ENCODE peak calls at places on chromosome X, in six cellular contexts. One of them, this sample, is unnamed.

GRCh38 chrX:102976290-102976689 is 39.2 kb downstream of the RAB40AL start:
- DNase-seq in Ammon's horn: no peak
- DNase-seq in epithelial cell of proximal tubule: no peak
- DNase-seq in kidney tubule cell: no peak
- DNase-seq in activated naive CD8-positive, alpha-beta T cell treated with anti-CD3 and anti-CD28 coated beads, Interleukin-2, amount 50 U/mL, for 24 hours: no peak
- DNase-seq in NCI-H2029: no peak
- DNase-seq in this sample: no peak

GRCh38 chrX:23765868-23766267 is 17.1 kb upstream of the SAT1 start:
- DNase-seq in Ammon's horn: no peak
- DNase-seq in epithelial cell of proximal tubule: no peak
- DNase-seq in kidney tubule cell: no peak
- DNase-seq in activated naive CD8-positive, alpha-beta T cell treated with anti-CD3 and anti-CD28 coated beads, Interleukin-2, amount 50 U/mL, for 24 hours: no peak
- DNase-seq in NCI-H2029: no peak
- DNase-seq in this sample: no peak

GRCh38 chrX:78024349-78025108 is 55.1 kb upstream of the PGAM4 start:
- DNase-seq in Ammon's horn: no peak
- DNase-seq in epithelial cell of proximal tubule: no peak
- DNase-seq in kidney tubule cell: peak
- DNase-seq in activated naive CD8-positive, alpha-beta T cell treated with anti-CD3 and anti-CD28 coated beads, Interleukin-2, amount 50 U/mL, for 24 hours: no peak
- DNase-seq in NCI-H2029: peak
- DNase-seq in this sample: no peak

GRCh38 chrX:129316461-129316860 is 206.8 kb downstream of the SMARCA1 start:
- DNase-seq in Ammon's horn: no peak
- DNase-seq in epithelial cell of proximal tubule: no peak
- DNase-seq in kidney tubule cell: no peak
- DNase-seq in activated naive CD8-positive, alpha-beta T cell treated with anti-CD3 and anti-CD28 coated beads, Interleukin-2, amount 50 U/mL, for 24 hours: no peak
- DNase-seq in NCI-H2029: no peak
- DNase-seq in this sample: no peak

GRCh38 chrX:131067216-131067615 is 9.1 kb downstream of the ARHGAP36 start:
- DNase-seq in Ammon's horn: no peak
- DNase-seq in epithelial cell of proximal tubule: no peak
- DNase-seq in kidney tubule cell: no peak
- DNase-seq in activated naive CD8-positive, alpha-beta T cell treated with anti-CD3 and anti-CD28 coated beads, Interleukin-2, amount 50 U/mL, for 24 hours: no peak
- DNase-seq in NCI-H2029: no peak
- DNase-seq in this sample: no peak

GRCh38 chrX:116961872-116962582 is 499.3 kb upstream of the CT83 start:
- DNase-seq in Ammon's horn: no peak
- DNase-seq in epithelial cell of proximal tubule: no peak
- DNase-seq in kidney tubule cell: peak
- DNase-seq in activated naive CD8-positive, alpha-beta T cell treated with anti-CD3 and anti-CD28 coated beads, Interleukin-2, amount 50 U/mL, for 24 hours: no peak
- DNase-seq in NCI-H2029: no peak
- DNase-seq in this sample: no peak

GRCh38 chrX:40663880-40664630 is 16.7 kb upstream of the CXorf38 start:
- DNase-seq in Ammon's horn: peak
- DNase-seq in epithelial cell of proximal tubule: no peak
- DNase-seq in kidney tubule cell: no peak
- DNase-seq in activated naive CD8-positive, alpha-beta T cell treated with anti-CD3 and anti-CD28 coated beads, Interleukin-2, amount 50 U/mL, for 24 hours: no peak
- DNase-seq in NCI-H2029: no peak
- DNase-seq in this sample: no peak

GRCh38 chrX:74449322-74449936 is 28.1 kb downstream of the SLC16A2 start:
- DNase-seq in Ammon's horn: no peak
- DNase-seq in epithelial cell of proximal tubule: no peak
- DNase-seq in kidney tubule cell: peak
- DNase-seq in activated naive CD8-positive, alpha-beta T cell treated with anti-CD3 and anti-CD28 coated beads, Interleukin-2, amount 50 U/mL, for 24 hours: peak
- DNase-seq in NCI-H2029: no peak
- DNase-seq in this sample: no peak

GRCh38 chrX:70049406-70049805 is 332 bp downstream of the AWAT2 start:
- DNase-seq in Ammon's horn: no peak
- DNase-seq in epithelial cell of proximal tubule: no peak
- DNase-seq in kidney tubule cell: no peak
- DNase-seq in activated naive CD8-positive, alpha-beta T cell treated with anti-CD3 and anti-CD28 coated beads, Interleukin-2, amount 50 U/mL, for 24 hours: no peak
- DNase-seq in NCI-H2029: no peak
- DNase-seq in this sample: no peak

GRCh38 chrX:46180258-46180687 is 364.9 kb downstream of the ZNF674 start:
- DNase-seq in Ammon's horn: no peak
- DNase-seq in epithelial cell of proximal tubule: no peak
- DNase-seq in kidney tubule cell: peak
- DNase-seq in activated naive CD8-positive, alpha-beta T cell treated with anti-CD3 and anti-CD28 coated beads, Interleukin-2, amount 50 U/mL, for 24 hours: peak
- DNase-seq in NCI-H2029: no peak
- DNase-seq in this sample: no peak

GRCh38 chrX:18668468-18668867 is 3.4 kb downstream of the RS1 start:
- DNase-seq in Ammon's horn: no peak
- DNase-seq in epithelial cell of proximal tubule: no peak
- DNase-seq in kidney tubule cell: no peak
- DNase-seq in activated naive CD8-positive, alpha-beta T cell treated with anti-CD3 and anti-CD28 coated beads, Interleukin-2, amount 50 U/mL, for 24 hours: no peak
- DNase-seq in NCI-H2029: no peak
- DNase-seq in this sample: no peak

GRCh38 chrX:54492340-54492739 is 3.7 kb downstream of the FGD1 start:
- DNase-seq in Ammon's horn: no peak
- DNase-seq in epithelial cell of proximal tubule: no peak
- DNase-seq in kidney tubule cell: peak
- DNase-seq in activated naive CD8-positive, alpha-beta T cell treated with anti-CD3 and anti-CD28 coated beads, Interleukin-2, amount 50 U/mL, for 24 hours: no peak
- DNase-seq in NCI-H2029: no peak
- DNase-seq in this sample: peak

GRCh38 chrX:133607419-133608348 is 192.4 kb upstream of the GPC4 start:
- DNase-seq in Ammon's horn: no peak
- DNase-seq in epithelial cell of proximal tubule: no peak
- DNase-seq in kidney tubule cell: no peak
- DNase-seq in activated naive CD8-positive, alpha-beta T cell treated with anti-CD3 and anti-CD28 coated beads, Interleukin-2, amount 50 U/mL, for 24 hours: no peak
- DNase-seq in NCI-H2029: no peak
- DNase-seq in this sample: no peak

GRCh38 chrX:22141061-22141460 is 108.9 kb downstream of the PHEX start:
- DNase-seq in Ammon's horn: no peak
- DNase-seq in epithelial cell of proximal tubule: no peak
- DNase-seq in kidney tubule cell: no peak
- DNase-seq in activated naive CD8-positive, alpha-beta T cell treated with anti-CD3 and anti-CD28 coated beads, Interleukin-2, amount 50 U/mL, for 24 hours: no peak
- DNase-seq in NCI-H2029: no peak
- DNase-seq in this sample: no peak

GRCh38 chrX:118207831-118208453 is 91.3 kb upstream of the KLHL13 start:
- DNase-seq in Ammon's horn: no peak
- DNase-seq in epithelial cell of proximal tubule: no peak
- DNase-seq in kidney tubule cell: no peak
- DNase-seq in activated naive CD8-positive, alpha-beta T cell treated with anti-CD3 and anti-CD28 coated beads, Interleukin-2, amount 50 U/mL, for 24 hours: no peak
- DNase-seq in NCI-H2029: peak
- DNase-seq in this sample: no peak

GRCh38 chrX:2962346-2962745 is 33.2 kb upstream of the ARSD start:
- DNase-seq in Ammon's horn: no peak
- DNase-seq in epithelial cell of proximal tubule: no peak
- DNase-seq in kidney tubule cell: no peak
- DNase-seq in activated naive CD8-positive, alpha-beta T cell treated with anti-CD3 and anti-CD28 coated beads, Interleukin-2, amount 50 U/mL, for 24 hours: no peak
- DNase-seq in NCI-H2029: no peak
- DNase-seq in this sample: no peak

GRCh38 chrX:101078716-101079115 is at the start of gene TMEM35A:
- DNase-seq in Ammon's horn: peak
- DNase-seq in epithelial cell of proximal tubule: no peak
- DNase-seq in kidney tubule cell: no peak
- DNase-seq in activated naive CD8-positive, alpha-beta T cell treated with anti-CD3 and anti-CD28 coated beads, Interleukin-2, amount 50 U/mL, for 24 hours: no peak
- DNase-seq in NCI-H2029: no peak
- DNase-seq in this sample: no peak

GRCh38 chrX:119573840-119574393 is 446 bp upstream of the UBE2A start:
- DNase-seq in Ammon's horn: peak
- DNase-seq in epithelial cell of proximal tubule: no peak
- DNase-seq in kidney tubule cell: peak
- DNase-seq in activated naive CD8-positive, alpha-beta T cell treated with anti-CD3 and anti-CD28 coated beads, Interleukin-2, amount 50 U/mL, for 24 hours: no peak
- DNase-seq in NCI-H2029: no peak
- DNase-seq in this sample: peak

GRCh38 chrX:21398424-21398823 is 24.2 kb downstream of the CNKSR2 start:
- DNase-seq in Ammon's horn: no peak
- DNase-seq in epithelial cell of proximal tubule: no peak
- DNase-seq in kidney tubule cell: no peak
- DNase-seq in activated naive CD8-positive, alpha-beta T cell treated with anti-CD3 and anti-CD28 coated beads, Interleukin-2, amount 50 U/mL, for 24 hours: no peak
- DNase-seq in NCI-H2029: no peak
- DNase-seq in this sample: no peak

GRCh38 chrX:72031634-72032033 is 100.1 kb downstream of the RTL5 start:
- DNase-seq in Ammon's horn: no peak
- DNase-seq in epithelial cell of proximal tubule: no peak
- DNase-seq in kidney tubule cell: no peak
- DNase-seq in activated naive CD8-positive, alpha-beta T cell treated with anti-CD3 and anti-CD28 coated beads, Interleukin-2, amount 50 U/mL, for 24 hours: no peak
- DNase-seq in NCI-H2029: no peak
- DNase-seq in this sample: no peak

GRCh38 chrX:103585421-103586313 is at the start of gene TCEAL4:
- DNase-seq in Ammon's horn: peak
- DNase-seq in epithelial cell of proximal tubule: no peak
- DNase-seq in kidney tubule cell: peak
- DNase-seq in activated naive CD8-positive, alpha-beta T cell treated with anti-CD3 and anti-CD28 coated beads, Interleukin-2, amount 50 U/mL, for 24 hours: peak
- DNase-seq in NCI-H2029: peak
- DNase-seq in this sample: no peak

GRCh38 chrX:23334536-23334870 is at the start of gene PTCHD1:
- DNase-seq in Ammon's horn: no peak
- DNase-seq in epithelial cell of proximal tubule: no peak
- DNase-seq in kidney tubule cell: no peak
- DNase-seq in activated naive CD8-positive, alpha-beta T cell treated with anti-CD3 and anti-CD28 coated beads, Interleukin-2, amount 50 U/mL, for 24 hours: no peak
- DNase-seq in NCI-H2029: no peak
- DNase-seq in this sample: no peak

GRCh38 chrX:41333994-41334865 is at the start of gene DDX3X:
- DNase-seq in Ammon's horn: peak
- DNase-seq in epithelial cell of proximal tubule: peak
- DNase-seq in kidney tubule cell: peak
- DNase-seq in activated naive CD8-positive, alpha-beta T cell treated with anti-CD3 and anti-CD28 coated beads, Interleukin-2, amount 50 U/mL, for 24 hours: peak
- DNase-seq in NCI-H2029: peak
- DNase-seq in this sample: peak

GRCh38 chrX:45517090-45517973 is 316.7 kb upstream of the DIPK2B start:
- DNase-seq in Ammon's horn: no peak
- DNase-seq in epithelial cell of proximal tubule: peak
- DNase-seq in kidney tubule cell: peak
- DNase-seq in activated naive CD8-positive, alpha-beta T cell treated with anti-CD3 and anti-CD28 coated beads, Interleukin-2, amount 50 U/mL, for 24 hours: no peak
- DNase-seq in NCI-H2029: no peak
- DNase-seq in this sample: no peak

GRCh38 chrX:30949554-30949953 is 60.5 kb upstream of the TAB3 start:
- DNase-seq in Ammon's horn: no peak
- DNase-seq in epithelial cell of proximal tubule: no peak
- DNase-seq in kidney tubule cell: no peak
- DNase-seq in activated naive CD8-positive, alpha-beta T cell treated with anti-CD3 and anti-CD28 coated beads, Interleukin-2, amount 50 U/mL, for 24 hours: no peak
- DNase-seq in NCI-H2029: no peak
- DNase-seq in this sample: no peak

GRCh38 chrX:50941638-50942037 is 31.1 kb downstream of the BMP15 start:
- DNase-seq in Ammon's horn: peak
- DNase-seq in epithelial cell of proximal tubule: no peak
- DNase-seq in kidney tubule cell: no peak
- DNase-seq in activated naive CD8-positive, alpha-beta T cell treated with anti-CD3 and anti-CD28 coated beads, Interleukin-2, amount 50 U/mL, for 24 hours: peak
- DNase-seq in NCI-H2029: no peak
- DNase-seq in this sample: no peak

GRCh38 chrX:2666491-2666890 is 24.6 kb upstream of the CD99 start:
- DNase-seq in Ammon's horn: no peak
- DNase-seq in epithelial cell of proximal tubule: no peak
- DNase-seq in kidney tubule cell: no peak
- DNase-seq in activated naive CD8-positive, alpha-beta T cell treated with anti-CD3 and anti-CD28 coated beads, Interleukin-2, amount 50 U/mL, for 24 hours: no peak
- DNase-seq in NCI-H2029: no peak
- DNase-seq in this sample: no peak

GRCh38 chrX:71928856-71929255 is 18.2 kb downstream of the NHSL2 start:
- DNase-seq in Ammon's horn: no peak
- DNase-seq in epithelial cell of proximal tubule: no peak
- DNase-seq in kidney tubule cell: no peak
- DNase-seq in activated naive CD8-positive, alpha-beta T cell treated with anti-CD3 and anti-CD28 coated beads, Interleukin-2, amount 50 U/mL, for 24 hours: no peak
- DNase-seq in NCI-H2029: no peak
- DNase-seq in this sample: no peak

GRCh38 chrX:134804779-134805178 is 146.5 kb upstream of the PLAC1 start:
- DNase-seq in Ammon's horn: no peak
- DNase-seq in epithelial cell of proximal tubule: no peak
- DNase-seq in kidney tubule cell: no peak
- DNase-seq in activated naive CD8-positive, alpha-beta T cell treated with anti-CD3 and anti-CD28 coated beads, Interleukin-2, amount 50 U/mL, for 24 hours: no peak
- DNase-seq in NCI-H2029: no peak
- DNase-seq in this sample: no peak

GRCh38 chrX:129777218-129777768 is 2.5 kb upstream of the SASH3 start:
- DNase-seq in Ammon's horn: peak
- DNase-seq in epithelial cell of proximal tubule: no peak
- DNase-seq in kidney tubule cell: peak
- DNase-seq in activated naive CD8-positive, alpha-beta T cell treated with anti-CD3 and anti-CD28 coated beads, Interleukin-2, amount 50 U/mL, for 24 hours: peak
- DNase-seq in NCI-H2029: no peak
- DNase-seq in this sample: no peak

GRCh38 chrX:73577368-73577767 is 14.4 kb downstream of the CHIC1 start:
- DNase-seq in Ammon's horn: peak
- DNase-seq in epithelial cell of proximal tubule: peak
- DNase-seq in kidney tubule cell: peak
- DNase-seq in activated naive CD8-positive, alpha-beta T cell treated with anti-CD3 and anti-CD28 coated beads, Interleukin-2, amount 50 U/mL, for 24 hours: no peak
- DNase-seq in NCI-H2029: no peak
- DNase-seq in this sample: peak

GRCh38 chrX:39953027-39953426 is 144.7 kb downstream of the BCOR start:
- DNase-seq in Ammon's horn: no peak
- DNase-seq in epithelial cell of proximal tubule: no peak
- DNase-seq in kidney tubule cell: no peak
- DNase-seq in activated naive CD8-positive, alpha-beta T cell treated with anti-CD3 and anti-CD28 coated beads, Interleukin-2, amount 50 U/mL, for 24 hours: no peak
- DNase-seq in NCI-H2029: peak
- DNase-seq in this sample: no peak

GRCh38 chrX:18899796-18900380 is 84.0 kb downstream of the PHKA2 start:
- DNase-seq in Ammon's horn: peak
- DNase-seq in epithelial cell of proximal tubule: no peak
- DNase-seq in kidney tubule cell: peak
- DNase-seq in activated naive CD8-positive, alpha-beta T cell treated with anti-CD3 and anti-CD28 coated beads, Interleukin-2, amount 50 U/mL, for 24 hours: no peak
- DNase-seq in NCI-H2029: no peak
- DNase-seq in this sample: no peak

GRCh38 chrX:24241822-24242648 is 71.8 kb downstream of the SUPT20HL2 start:
- DNase-seq in Ammon's horn: peak
- DNase-seq in epithelial cell of proximal tubule: no peak
- DNase-seq in kidney tubule cell: peak
- DNase-seq in activated naive CD8-positive, alpha-beta T cell treated with anti-CD3 and anti-CD28 coated beads, Interleukin-2, amount 50 U/mL, for 24 hours: no peak
- DNase-seq in NCI-H2029: peak
- DNase-seq in this sample: no peak